ENCODE peak calls at places on chromosomes 4 and X, in eight cellular contexts. P is fibroblast of lung; M is NCI-H2107; L is tibial artery; D is stimulated activated CD8-positive, alpha-beta memory T cell treated with anti-CD3 and anti-CD28 coated beads, Interleukin-7, amount 100 ng/mL, for 24 hours; W is HCT116; J is activated CD8-positive, alpha-beta memory T cell treated with anti-CD3 and anti-CD28 coated beads, Interleukin-2, amount 50 U/mL, for 4 hours; K is left cardiac atrium. I is an unnamed sample.

GRCh38 chrX:48520976-48521352 is 644 bp upstream of the EBP start:
- DNase-seq in P (no peak), M (no peak), L (no peak), D (no peak), W (no peak), J (no peak), K (no peak), I (no peak)

GRCh38 chr4:55012363-55013255 is 112.8 kb downstream of the KDR start:
- DNase-seq in P (no peak), M (no peak), L (no peak), D (no peak), W (no peak), J (no peak), K (no peak), I (no peak)

GRCh38 chr4:158624889-158625478 is 46.7 kb downstream of the C4orf46 start:
- DNase-seq in P (peak; percentile 64), M (peak; percentile 4), L (no peak), D (no peak), W (peak; percentile 58), J (no peak), K (no peak), I (peak; percentile 70)

GRCh38 chr4:2908686-2909085 is 54.5 kb downstream of the NOP14 start:
- DNase-seq in P (no peak), M (no peak), L (no peak), D (no peak), W (no peak), J (no peak), K (no peak), I (no peak)

GRCh38 chr4:87805971-87806370 is 6.6 kb downstream of the IBSP start:
- DNase-seq in P (peak; percentile 43), M (no peak), L (no peak), D (no peak), W (no peak), J (no peak), K (no peak), I (no peak)

GRCh38 chrX:20116575-20117240 is at the start of gene MAP7D2:
- DNase-seq in P (no peak), M (no peak), L (no peak), D (no peak), W (no peak), J (no peak), K (no peak), I (peak; percentile 24)

GRCh38 chr4:142336251-142336934 is 509.7 kb downstream of the INPP4B start:
- DNase-seq in P (no peak), M (no peak), L (no peak), D (no peak), W (no peak), J (no peak), K (no peak), I (no peak)

GRCh38 chr4:183773790-183774189 is 114.7 kb downstream of the TRAPPC11 start:
- DNase-seq in P (no peak), M (no peak), L (no peak), D (no peak), W (no peak), J (no peak), K (no peak), I (no peak)

GRCh38 chr4:70425306-70425705 is 27.6 kb downstream of the OPRPN start:
- DNase-seq in P (no peak), M (no peak), L (no peak), D (no peak), W (no peak), J (no peak), K (no peak), I (no peak)

GRCh38 chr4:120630432-120630831 is 292.1 kb downstream of the PRDM5 start:
- DNase-seq in P (peak; percentile 7), M (no peak), L (no peak), D (no peak), W (no peak), J (no peak), K (no peak), I (no peak)

GRCh38 chr4:108058685-108059440 is 69.2 kb downstream of the HADH start:
- DNase-seq in P (peak; percentile 67), M (no peak), L (no peak), D (no peak), W (peak; percentile 68), J (no peak), K (no peak), I (no peak)

GRCh38 chrX:18983711-18984380 is at the start of gene PHKA2:
- DNase-seq in P (no peak), M (no peak), L (peak; percentile 74), D (no peak), W (no peak), J (no peak), K (peak; percentile 69), I (peak; percentile 40)

GRCh38 chrX:150362599-150363481 is at the start of gene MAMLD1:
- DNase-seq in P (peak; percentile 85), M (no peak), L (peak; percentile 88), D (no peak), W (peak; percentile 51), J (peak; percentile 66), K (peak; percentile 74), I (peak; percentile 82)

GRCh38 chr4:170497105-170497504 is 407.3 kb upstream of the AADAT start:
- DNase-seq in P (no peak), M (no peak), L (no peak), D (no peak), W (no peak), J (no peak), K (no peak), I (peak; percentile 1)

GRCh38 chrX:12814434-12814833 is 23.2 kb downstream of the PRPS2 start:
- DNase-seq in P (peak; percentile 25), M (peak; percentile 15), L (no peak), D (no peak), W (no peak), J (peak; percentile 24), K (no peak), I (peak; percentile 30)

GRCh38 chr4:83285022-83285387 is 407 bp upstream of the COQ2 start:
- DNase-seq in P (peak; percentile 55), M (no peak), L (no peak), D (no peak), W (no peak), J (no peak), K (no peak), I (peak; percentile 15)

GRCh38 chr4:107733431-107733925 is 13.4 kb upstream of the PAPSS1 start:
- DNase-seq in P (no peak), M (no peak), L (no peak), D (no peak), W (no peak), J (no peak), K (no peak), I (no peak)

GRCh38 chr4:13478707-13479106 is 5.4 kb downstream of the RAB28 start:
- DNase-seq in P (no peak), M (no peak), L (no peak), D (no peak), W (no peak), J (no peak), K (no peak), I (no peak)